ENCODE peak calls at places on chromosome 22, in ten cellular contexts. U is spleen, O is stomach, V is endothelial cell of umbilical vein, M is breast epithelium, G is transverse colon, E is suprapubic skin, X is HCT116, A is K562, I is prostate gland. Z is an unnamed sample.

GRCh38 chr22:19680287-19680881 is 33.9 kb upstream of the SEPTIN5 start:
- DNase-seq in V (no peak), E (peak), O (no peak), M (peak), X (no peak), A (peak), G (no peak), U (no peak), I (no peak), Z (no peak)

GRCh38 chr22:37431811-37432707 is 4.8 kb upstream of the ELFN2 start:
- DNase-seq in V (peak), M (no peak), I (no peak), U (no peak), G (no peak), O (no peak), E (no peak), X (peak), A (no peak), Z (no peak)

GRCh38 chr22:46914481-46914880 is 152.0 kb downstream of the TBC1D22A start:
- DNase-seq in U (no peak), V (no peak), I (no peak), A (no peak), O (no peak), X (no peak), M (no peak), G (no peak), E (no peak), Z (no peak)

GRCh38 chr22:25747245-25747944 is 5.4 kb downstream of the MYO18B start:
- DNase-seq in G (peak), V (peak), X (peak), O (peak), E (no peak), M (no peak), I (no peak), A (peak), U (no peak), Z (no peak)

GRCh38 chr22:37043828-37044538 is 7.6 kb upstream of the KCTD17 start:
- DNase-seq in E (no peak), V (peak), A (peak), O (peak), G (peak), M (peak), U (peak), I (peak), X (peak), Z (no peak)

GRCh38 chr22:43919106-43919965 is 4.3 kb upstream of the PNPLA3 start:
- DNase-seq in M (peak), V (no peak), I (peak), E (no peak), A (no peak), O (peak), X (no peak), U (no peak), G (no peak), Z (no peak)

GRCh38 chr22:36301851-36302250 is 48.9 kb downstream of the APOL1 start:
- DNase-seq in I (no peak), M (no peak), O (no peak), V (no peak), G (no peak), X (no peak), A (no peak), U (no peak), E (no peak), Z (no peak)

GRCh38 chr22:42932857-42933782 is 76.0 kb upstream of the ARFGAP3 start:
- DNase-seq in E (no peak), V (no peak), X (no peak), A (peak), U (peak), G (no peak), I (no peak), M (no peak), O (no peak), Z (no peak)

GRCh38 chr22:47651216-47651987 is 889.0 kb downstream of the TBC1D22A start:
- DNase-seq in U (no peak), V (no peak), A (no peak), I (no peak), G (no peak), M (no peak), X (no peak), E (no peak), O (no peak), Z (no peak)

GRCh38 chr22:41822289-41823057 is 10.4 kb upstream of the SREBF2 start:
- DNase-seq in A (peak), U (no peak), G (no peak), M (no peak), V (peak), I (peak), X (peak), O (no peak), E (no peak), Z (no peak)

GRCh38 chr22:41532908-41533825 is 11.1 kb downstream of the POLR3H start:
- DNase-seq in E (no peak), I (no peak), G (peak), A (peak), O (peak), V (peak), U (peak), X (no peak), M (no peak), Z (peak)

GRCh38 chr22:49704345-49705215 is 123.1 kb downstream of the BRD1 start:
- DNase-seq in V (no peak), U (peak), G (no peak), E (peak), M (peak), O (no peak), A (peak), I (no peak), X (no peak), Z (no peak)

GRCh38 chr22:19122752-19123492 is 710 bp upstream of the DGCR2 start:
- DNase-seq in O (peak), X (no peak), G (peak), E (no peak), I (peak), V (no peak), U (no peak), A (peak), M (no peak), Z (no peak)

GRCh38 chr22:37486224-37486845 is at the start of gene MFNG:
- DNase-seq in O (peak), G (peak), I (peak), A (peak), U (peak), M (no peak), X (no peak), E (no peak), V (peak), Z (peak)

GRCh38 chr22:24208012-24208749 is 26.9 kb downstream of the SUSD2 start:
- DNase-seq in O (peak), A (no peak), X (peak), G (no peak), I (peak), M (no peak), U (no peak), E (no peak), V (peak), Z (peak)

GRCh38 chr22:24205438-24206189 is 24.3 kb downstream of the SUSD2 start:
- DNase-seq in M (no peak), G (no peak), V (no peak), I (no peak), O (no peak), A (no peak), E (no peak), X (no peak), U (no peak), Z (no peak)

GRCh38 chr22:24201681-24202590 is 20.6 kb downstream of the SUSD2 start:
- DNase-seq in O (no peak), G (no peak), I (no peak), A (no peak), X (peak), E (no peak), M (no peak), V (no peak), U (no peak), Z (no peak)

GRCh38 chr22:24209016-24209415 is 27.7 kb downstream of the SUSD2 start:
- DNase-seq in E (no peak), V (no peak), A (no peak), U (no peak), M (no peak), G (no peak), X (no peak), I (no peak), O (no peak), Z (no peak)

GRCh38 chr22:24207264-24208011 is 26.2 kb downstream of the SUSD2 start:
- DNase-seq in V (peak), A (no peak), E (no peak), M (no peak), X (no peak), G (no peak), O (no peak), U (no peak), I (no peak), Z (no peak)
- H3K27ac ChIP-seq in V (peak), A (peak), E (peak), M (peak), X (peak), G (peak), O (peak), U (peak), I (peak), Z (peak)

GRCh38 chr22:38730411-38730871 is 24.7 kb downstream of the GTPBP1 start:
- DNase-seq in V (no peak), X (no peak), I (no peak), U (peak), E (no peak), A (no peak), O (no peak), M (no peak), G (no peak), Z (no peak)
- TF ChIP-seq POLR2AphosphoS5 in V (no peak), X (no peak), I (no peak), U (peak), E (no peak), A (no peak), O (no peak), M (no peak), G (no peak), Z (no peak)

GRCh38 chr22:33248927-33249326 is 190.7 kb upstream of the SYN3 start:
- DNase-seq in E (no peak), X (no peak), M (no peak), O (no peak), V (no peak), U (no peak), A (no peak), G (no peak), I (no peak), Z (no peak)
- TF ChIP-seq POLR2A in E (no peak), X (no peak), M (no peak), O (no peak), V (no peak), U (no peak), A (no peak), G (no peak), I (no peak), Z (no peak)

DNA sequence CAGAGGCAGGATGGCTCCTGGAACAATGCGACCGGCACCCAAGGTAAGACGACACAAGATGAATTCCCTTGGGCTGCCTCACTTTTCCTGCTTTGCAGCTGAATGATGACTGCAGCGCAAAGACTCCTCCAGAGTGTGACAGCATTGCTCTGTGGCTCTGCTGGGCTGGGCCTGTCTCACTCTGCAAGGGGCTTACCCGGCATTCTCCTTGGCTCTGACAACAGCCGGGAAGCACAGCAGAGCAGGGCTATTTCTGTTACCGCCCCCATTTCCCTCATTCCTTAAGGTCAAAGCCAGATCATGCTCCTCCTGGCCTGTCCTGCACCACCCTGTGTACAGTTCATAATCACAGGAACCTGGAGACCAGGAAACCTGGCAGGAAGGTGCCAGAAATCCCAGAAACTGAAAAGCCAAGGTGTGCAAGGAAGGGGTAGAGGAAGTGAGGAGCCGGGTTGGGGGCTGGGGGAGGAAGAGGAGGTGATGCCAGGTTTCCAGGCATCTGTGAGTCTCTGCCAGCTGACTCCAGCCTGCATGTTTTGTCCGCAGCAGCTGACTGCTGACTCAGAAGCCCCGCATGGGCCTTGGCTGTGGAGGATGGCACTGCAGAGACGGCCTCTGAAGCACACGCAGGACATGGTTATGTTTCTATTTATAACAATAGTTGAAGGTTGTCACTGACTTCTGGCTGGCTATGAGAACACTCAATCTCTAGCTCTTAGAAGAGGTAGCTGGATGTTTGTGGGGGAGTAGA is 113.6 kb downstream of the MICAL3 start:
- DNase-seq in X (no peak), G (peak), A (peak), M (no peak), I (peak), E (no peak), V (peak), U (peak), O (no peak), Z (peak)
- H3K27ac ChIP-seq in X (no peak), G (peak), A (no peak), M (peak), I (peak), E (peak), V (peak), U (peak), O (peak), Z (peak)

GRCh38 chr22:29216873-29217666 is 11.4 kb downstream of the EMID1 start:
- DNase-seq in A (no peak), G (no peak), E (no peak), X (no peak), M (no peak), O (no peak), I (no peak), U (peak), V (no peak), Z (peak)
- TF ChIP-seq POLR2AphosphoS5 in A (no peak), G (no peak), E (no peak), X (no peak), M (no peak), O (no peak), I (no peak), U (peak), V (no peak), Z (no peak)

DNA sequence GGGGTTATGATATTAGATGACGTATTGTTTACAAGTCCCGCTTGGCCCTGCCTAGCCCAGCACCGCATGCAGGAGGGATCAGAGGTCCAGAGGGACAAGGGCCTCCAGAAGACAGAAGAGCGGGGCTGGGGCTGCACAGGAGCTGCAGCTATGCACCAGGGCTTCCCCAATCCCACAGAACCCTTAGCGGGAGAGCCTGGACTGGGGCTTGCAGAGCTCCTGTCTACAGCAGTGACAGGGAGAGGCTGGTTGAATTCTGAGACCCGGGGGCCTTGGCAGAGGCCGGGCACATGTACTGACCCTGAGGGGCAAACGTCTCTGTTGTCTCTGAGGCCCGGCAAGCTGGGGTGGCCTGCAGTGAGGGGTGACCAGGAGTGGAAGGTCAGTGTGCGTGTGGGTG is 6.9 kb downstream of the KIAA0930 start:
- DNase-seq in E (no peak), U (peak), G (no peak), O (no peak), A (no peak), M (no peak), X (no peak), V (no peak), I (no peak), Z (no peak)
- TF ChIP-seq POLR2A in E (no peak), U (no peak), G (no peak), O (no peak), A (no peak), M (no peak), X (no peak), V (no peak), I (no peak), Z (no peak)

GRCh38 chr22:39434721-39435120 is 22.1 kb upstream of the MGAT3 start:
- DNase-seq in G (no peak), E (no peak), U (no peak), A (no peak), I (no peak), X (no peak), O (no peak), M (no peak), V (no peak), Z (no peak)

GRCh38 chr22:39433476-39434242 is 23.2 kb upstream of the MGAT3 start:
- DNase-seq in M (no peak), X (no peak), A (no peak), E (no peak), G (no peak), V (no peak), U (no peak), I (no peak), O (no peak), Z (no peak)

GRCh38 chr22:39434243-39434653 is 22.6 kb upstream of the MGAT3 start:
- DNase-seq in E (no peak), M (no peak), I (no peak), O (no peak), G (no peak), X (no peak), V (no peak), U (no peak), A (no peak), Z (no peak)

GRCh38 chr22:39437836-39438704 is 18.7 kb upstream of the MGAT3 start:
- DNase-seq in M (no peak), V (no peak), A (no peak), X (no peak), I (no peak), E (no peak), U (no peak), G (peak), O (no peak), Z (no peak)

DNA sequence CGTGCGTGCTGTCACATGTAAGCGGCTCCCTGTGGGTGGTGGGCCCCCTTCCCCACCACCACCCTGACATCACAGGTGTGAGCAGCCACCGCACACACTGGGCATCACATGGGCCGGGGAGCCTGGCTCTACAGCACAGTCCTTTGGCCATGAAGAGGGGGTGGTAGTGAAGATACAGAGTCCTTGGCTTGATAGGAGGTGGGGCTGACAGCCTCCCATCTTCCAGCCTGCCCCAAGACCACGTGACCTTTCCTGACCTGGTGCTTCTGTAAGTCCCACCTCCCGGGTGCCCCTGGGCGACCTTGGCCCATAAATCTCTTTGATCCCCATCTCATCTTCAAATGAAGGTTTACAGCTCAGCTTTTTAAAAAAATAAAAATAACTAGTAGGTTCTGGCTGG is 21.2 kb upstream of the MGAT3 start:
- DNase-seq in X (no peak), A (no peak), O (no peak), V (no peak), G (no peak), M (no peak), I (no peak), E (no peak), U (no peak), Z (no peak)
- H3K27ac ChIP-seq in X (no peak), A (no peak), O (no peak), V (no peak), G (no peak), M (no peak), I (no peak), E (no peak), U (no peak), Z (no peak)

DNA sequence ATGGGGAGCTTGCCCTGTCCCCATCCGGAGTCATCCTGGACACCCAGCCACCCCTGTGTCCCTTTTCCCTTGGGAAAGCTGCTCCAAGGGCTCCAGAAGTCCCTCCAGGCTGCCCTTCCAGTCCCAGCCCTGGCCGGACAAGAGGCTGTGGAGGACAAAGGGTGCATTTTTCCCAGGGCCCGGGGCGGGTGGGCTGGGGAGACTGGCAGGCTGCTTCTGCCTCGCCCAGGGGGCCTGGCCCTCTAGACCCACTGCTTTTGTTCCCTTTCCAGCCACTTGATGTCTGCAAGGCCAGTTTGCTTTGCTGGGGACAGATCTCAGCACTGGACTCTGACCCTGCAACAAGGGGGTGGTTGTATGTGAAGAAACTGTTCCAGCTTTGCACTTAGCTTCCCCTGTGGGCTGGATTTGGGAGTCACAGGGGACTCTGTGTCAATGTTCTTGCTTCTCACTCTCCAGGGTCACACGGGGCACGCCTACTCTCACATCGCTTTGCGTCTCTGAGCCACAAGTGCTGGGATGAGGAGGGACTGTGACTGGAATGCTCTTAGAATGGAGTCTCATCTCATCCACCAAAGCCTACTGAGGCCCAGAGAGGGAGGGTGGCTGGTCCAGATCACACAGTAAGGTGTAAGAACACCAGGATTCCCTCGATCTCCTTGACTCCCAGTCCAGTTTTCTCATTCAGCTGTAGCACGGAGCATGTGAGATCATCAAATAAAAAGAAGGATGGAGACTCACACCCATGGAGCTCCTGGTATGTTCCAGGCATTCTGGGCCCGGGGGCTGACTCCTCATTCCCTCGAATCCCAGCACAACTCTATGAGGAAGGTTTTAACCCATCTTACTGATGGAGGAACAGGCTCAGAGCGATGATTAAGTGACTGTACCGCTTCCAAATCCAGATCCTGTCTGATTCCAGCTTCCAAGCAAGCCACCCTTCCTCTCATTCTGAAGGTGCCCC is 59.9 kb downstream of the FBXO7 start:
- DNase-seq in U (no peak), X (no peak), G (peak), E (no peak), M (no peak), V (no peak), A (no peak), I (no peak), O (peak), Z (peak)
- TF ChIP-seq POLR2AphosphoS5 in U (peak), X (no peak), G (peak), E (no peak), M (no peak), V (no peak), A (no peak), I (no peak), O (no peak), Z (peak)

Z was measured in sigmoid colon.